ENCODE peak calls at places on chromosomes 3 and 15, in six cellular contexts. B is HEK293T, S is astrocyte, H is posterior vena cava, I is AG09309, P is immature natural killer cell. T is an unnamed sample.

GRCh38 chr3:31472479-31473390 is 60.0 kb upstream of the STT3B start:
- DNase-seq in B (no peak), S (peak; percentile 87), H (no peak), I (no peak), P (peak; percentile 22), T (no peak)

GRCh38 chr3:170469151-170470062 is 50.7 kb downstream of the CLDN11 start:
- DNase-seq in B (no peak), S (peak; percentile 74), H (no peak), I (peak; percentile 89), P (no peak), T (peak; percentile 70)

GRCh38 chr3:47261301-47261700 is 21.3 kb downstream of the KIF9 start:
- DNase-seq in B (no peak), S (no peak), H (peak; percentile 48), I (peak; percentile 11), P (no peak), T (no peak)

GRCh38 chr3:118972974-118973373 is 61.7 kb downstream of the IGSF11 start:
- DNase-seq in B (no peak), S (no peak), H (no peak), I (no peak), P (no peak), T (peak; percentile 87)

GRCh38 chr3:163218336-163218735 is 1721.7 kb downstream of the OTOL1 start:
- DNase-seq in B (no peak), S (no peak), H (peak; percentile 73), I (no peak), P (no peak), T (no peak)

GRCh38 chr15:31347067-31347975 is 20.7 kb downstream of the KLF13 start:
- DNase-seq in B (no peak), S (no peak), H (peak; percentile 73), I (no peak), P (peak; percentile 74), T (no peak)

GRCh38 chr15:101127503-101128076 is 124.3 kb downstream of the CHSY1 start:
- DNase-seq in B (peak; percentile 51), S (peak; percentile 98), H (peak; percentile 92), I (peak; percentile 88), P (peak; percentile 55), T (peak; percentile 91)

GRCh38 chr3:33980252-33980651 is 181.8 kb downstream of the PDCD6IP start:
- DNase-seq in B (no peak), S (peak; percentile 38), H (no peak), I (peak; percentile 52), P (no peak), T (no peak)

GRCh38 chr15:45497261-45497660 is 25.3 kb downstream of the SLC30A4 start:
- DNase-seq in B (no peak), S (no peak), H (no peak), I (no peak), P (no peak), T (no peak)

GRCh38 chr3:25441234-25441856 is 13.3 kb downstream of the RARB start:
- DNase-seq in B (no peak), S (no peak), H (no peak), I (no peak), P (peak; percentile 28), T (no peak)

GRCh38 chr3:194346035-194346434 is 5.1 kb downstream of the CPN2 start:
- DNase-seq in B (no peak), S (no peak), H (no peak), I (no peak), P (no peak), T (no peak)

GRCh38 chr3:105497381-105497780 is 130.7 kb downstream of the ALCAM start:
- DNase-seq in B (no peak), S (no peak), H (no peak), I (no peak), P (no peak), T (no peak)

GRCh38 chr3:70981252-70981933 is 602.1 kb downstream of the FOXP1 start:
- DNase-seq in B (no peak), S (no peak), H (no peak), I (no peak), P (no peak), T (no peak)

GRCh38 chr3:128322030-128323022 is 144.4 kb downstream of the DNAJB8 start:
- DNase-seq in B (peak; percentile 48), S (peak; percentile 8), H (no peak), I (no peak), P (no peak), T (peak; percentile 73)

GRCh38 chr3:42539871-42540714 is 37.6 kb downstream of the VIPR1 start:
- DNase-seq in B (peak; percentile 75), S (no peak), H (no peak), I (no peak), P (peak; percentile 40), T (peak; percentile 61)

GRCh38 chr3:51721062-51721745 is 14.3 kb downstream of the GRM2 start:
- DNase-seq in B (peak; percentile 2), S (no peak), H (no peak), I (no peak), P (no peak), T (no peak)

GRCh38 chr3:61686228-61686648 is 124.9 kb downstream of the PTPRG start:
- DNase-seq in B (no peak), S (no peak), H (no peak), I (no peak), P (no peak), T (no peak)

GRCh38 chr15:65980824-65981456 is 111.6 kb downstream of the RAB11A start:
- DNase-seq in B (peak; percentile 66), S (peak; percentile 70), H (no peak), I (peak; percentile 53), P (no peak), T (no peak)